ENCODE peak calls at places on chromosome 10, in ten cellular contexts. R is endothelial cell of umbilical vein, K is SK-N-MC, G is PC-3, M is keratinocyte, F is GM23248, A is fibroblast of lung, Y is MM.1S, Q is HCT116, L is neural progenitor cell. V is an unnamed sample. For H3K9me3, the result is how much of the 10 kb centered on the place peaks cover.

GRCh38 chr10:78763651-78764395 is 304.9 kb upstream of the ZMIZ1 start:
- DNase-seq in F (no peak), L (no peak), A (no peak), Q (no peak), K (no peak), R (no peak), G (no peak), M (no peak), Y (no peak), V (no peak)

GRCh38 chr10:109974509-109975191 is 33.1 kb upstream of the ADD3 start:
- DNase-seq in G (no peak), K (no peak), F (peak), L (no peak), A (peak), Q (no peak), R (no peak), M (no peak), Y (no peak), V (no peak)

GRCh38 chr10:112304460-112304859 is 21.3 kb downstream of the TECTB start:
- DNase-seq in Y (no peak), L (no peak), Q (no peak), M (no peak), G (peak), F (peak), A (no peak), K (no peak), R (no peak), V (no peak)

GRCh38 chr10:24616536-24616935 is 107.2 kb downstream of the ARHGAP21 start:
- DNase-seq in Q (no peak), M (no peak), L (no peak), Y (no peak), F (peak), G (peak), R (no peak), A (peak), K (no peak), V (peak)

GRCh38 chr10:125084191-125085186 is 75.9 kb downstream of the CTBP2 start:
- DNase-seq in A (peak), Q (peak), M (peak), G (peak), Y (no peak), R (peak), L (no peak), K (no peak), F (peak), V (peak)

GRCh38 chr10:77392851-77393250 is 244.8 kb downstream of the KCNMA1 start:
- DNase-seq in A (peak), F (peak), Y (no peak), Q (peak), G (peak), M (peak), R (peak), L (no peak), K (no peak), V (peak)

GRCh38 chr10:119005377-119006043 is 24.0 kb upstream of the NANOS1 start:
- DNase-seq in F (no peak), A (peak), R (no peak), M (no peak), K (no peak), Q (no peak), G (peak), Y (no peak), L (no peak), V (peak)

GRCh38 chr10:119549247-119549999 is 6.9 kb upstream of the RGS10 start:
- DNase-seq in F (no peak), M (peak), A (no peak), K (no peak), L (no peak), Q (no peak), Y (no peak), G (no peak), R (no peak), V (peak)

GRCh38 chr10:133441780-133442179 is 12.0 kb upstream of the SCART1 start:
- DNase-seq in L (no peak), Q (no peak), M (no peak), A (no peak), F (no peak), G (no peak), K (no peak), Y (no peak), R (no peak), V (no peak)

GRCh38 chr10:113820507-113820906 is 33.4 kb downstream of the DCLRE1A start:
- DNase-seq in Q (peak), Y (no peak), G (no peak), F (no peak), A (no peak), M (no peak), K (no peak), L (peak), R (peak), V (no peak)

GRCh38 chr10:79001082-79001885 is 67.5 kb upstream of the ZMIZ1 start:
- DNase-seq in M (no peak), F (peak), G (peak), K (no peak), Y (no peak), R (peak), L (no peak), A (peak), Q (no peak), V (no peak)

GRCh38 chr10:5038703-5039102 is 35.0 kb upstream of the AKR1C2 start:
- DNase-seq in F (no peak), G (no peak), Q (no peak), Y (no peak), K (no peak), M (no peak), L (no peak), R (no peak), A (peak), V (no peak)

GRCh38 chr10:63700209-63700934 is 179.2 kb downstream of the REEP3 start:
- DNase-seq in A (peak), F (peak), Y (no peak), R (peak), G (peak), K (no peak), Q (peak), L (no peak), M (peak), V (peak)

GRCh38 chr10:71573562-71574300 is 145.8 kb downstream of the C10orf105 start:
- DNase-seq in Y (no peak), M (no peak), G (no peak), A (no peak), R (no peak), F (no peak), Q (no peak), K (no peak), L (peak), V (no peak)

GRCh38 chr10:51301644-51302043 is 227.4 kb downstream of the PRKG1 start:
- DNase-seq in L (no peak), G (no peak), R (peak), Y (no peak), F (peak), K (no peak), Q (no peak), M (no peak), A (peak), V (no peak)

GRCh38 chr10:57880441-57881301 is 387.0 kb downstream of the IPMK start:
- DNase-seq in A (no peak), M (no peak), Q (no peak), L (no peak), R (no peak), F (peak), G (peak), Y (no peak), K (no peak), V (peak)

GRCh38 chr10:96767611-96768010 is 47.3 kb upstream of the PIK3AP1 start:
- DNase-seq in K (no peak), A (no peak), Q (no peak), Y (no peak), M (no peak), F (peak), R (peak), G (peak), L (no peak), V (no peak)

GRCh38 chr10:22271786-22272185 is 44.4 kb upstream of the COMMD3 start:
- DNase-seq in M (no peak), F (peak), Q (no peak), L (no peak), Y (no peak), G (no peak), R (no peak), A (no peak), K (no peak), V (peak)

GRCh38 chr10:99235872-99236626 is 397 bp upstream of the HPSE2 start:
- DNase-seq in A (no peak), Y (no peak), G (no peak), Q (no peak), F (peak), L (peak), K (no peak), M (no peak), R (no peak), V (no peak)

GRCh38 chr10:71303569-71303907 is 15.5 kb upstream of the SLC29A3 start:
- DNase-seq in Y (no peak), M (no peak), G (no peak), K (no peak), Q (no peak), A (no peak), F (no peak), R (no peak), L (no peak), V (no peak)

GRCh38 chr10:48767752-48768450 is 83.2 kb downstream of the WDFY4 start:
- DNase-seq in K (no peak), M (no peak), G (no peak), Q (no peak), R (no peak), A (no peak), L (no peak), Y (no peak), F (no peak), V (no peak)

GRCh38 chr10:16565604-16566003 is 43.9 kb upstream of the C1QL3 start:
- DNase-seq in M (no peak), Q (no peak), G (peak), F (no peak), A (no peak), Y (no peak), R (peak), L (no peak), K (no peak), V (no peak)

GRCh38 chr10:86968271-86968993 is at the start of gene ADIRF:
- DNase-seq in R (peak), A (no peak), G (peak), Q (peak), M (no peak), Y (no peak), F (peak), L (no peak), K (no peak), V (peak)
- TF ChIP-seq EZH2 in R (no peak), A (no peak), G (no peak), Q (no peak), M (no peak), Y (no peak), F (no peak), L (no peak), K (no peak), V (no peak)

GRCh38 chr10:29295813-29296212 is 6.9 kb downstream of the LYZL1 start:
- DNase-seq in R (no peak), L (no peak), A (no peak), Y (no peak), G (no peak), Q (no peak), F (no peak), K (no peak), M (no peak), V (no peak)
- H3K9me3 ChIP-seq in R (under half), L (under half), A (under half), Y (under half), G (under half), Q (under half), F (under half), K (under half), M (under half), V (under half)

GRCh38 chr10:62305813-62306212 is 37.2 kb upstream of the RTKN2 start:
- DNase-seq in M (no peak), Y (peak), F (peak), R (no peak), Q (no peak), K (no peak), L (no peak), A (peak), G (peak), V (no peak)
- H3K9ac ChIP-seq in M (no peak), Y (no peak), F (no peak), R (no peak), Q (no peak), K (no peak), L (no peak), A (no peak), G (no peak), V (no peak)

DNA sequence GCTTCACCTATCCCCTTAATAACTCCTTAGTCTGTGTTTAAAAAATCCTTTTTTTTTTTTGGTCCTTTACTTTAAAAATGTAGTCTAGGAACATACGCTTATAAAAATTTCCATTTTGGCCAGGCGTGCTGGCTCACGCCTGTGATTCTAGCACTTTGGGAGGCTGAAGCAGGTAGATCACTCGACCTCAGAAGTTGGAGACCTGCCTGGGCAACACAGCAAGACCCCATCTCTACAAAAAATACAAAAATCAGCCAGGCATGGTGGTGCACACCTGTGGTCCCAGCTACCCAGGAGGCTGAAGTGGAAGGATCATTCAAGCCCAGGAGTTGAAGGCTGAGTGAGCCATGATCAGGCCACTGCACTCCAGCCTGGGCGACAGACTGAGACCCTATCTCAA is 14.8 kb downstream of the KAZALD1 start:
- DNase-seq in Y (no peak), F (no peak), R (no peak), K (no peak), L (no peak), A (no peak), G (no peak), M (no peak), Q (no peak), V (no peak)
- TF ChIP-seq EZH2 in Y (no peak), F (no peak), R (no peak), K (no peak), L (no peak), A (no peak), G (no peak), M (no peak), Q (no peak), V (no peak)

GRCh38 chr10:74510594-74510993 is 315.8 kb upstream of the KAT6B start:
- DNase-seq in R (no peak), L (no peak), Q (no peak), A (no peak), K (no peak), F (no peak), Y (no peak), M (no peak), G (no peak), V (no peak)
- H3K9me3 ChIP-seq in R (under half), L (under half), Q (under half), A (under half), K (under half), F (under half), Y (under half), M (under half), G (under half), V (under half)

GRCh38 chr10:3813267-3813666 is 28.3 kb upstream of the KLF6 start:
- DNase-seq in A (no peak), R (no peak), M (no peak), F (peak), G (no peak), L (no peak), Y (no peak), K (no peak), Q (no peak), V (no peak)
- H3K9ac ChIP-seq in A (no peak), R (no peak), M (no peak), F (peak), G (no peak), L (no peak), Y (no peak), K (no peak), Q (no peak), V (no peak)

DNA sequence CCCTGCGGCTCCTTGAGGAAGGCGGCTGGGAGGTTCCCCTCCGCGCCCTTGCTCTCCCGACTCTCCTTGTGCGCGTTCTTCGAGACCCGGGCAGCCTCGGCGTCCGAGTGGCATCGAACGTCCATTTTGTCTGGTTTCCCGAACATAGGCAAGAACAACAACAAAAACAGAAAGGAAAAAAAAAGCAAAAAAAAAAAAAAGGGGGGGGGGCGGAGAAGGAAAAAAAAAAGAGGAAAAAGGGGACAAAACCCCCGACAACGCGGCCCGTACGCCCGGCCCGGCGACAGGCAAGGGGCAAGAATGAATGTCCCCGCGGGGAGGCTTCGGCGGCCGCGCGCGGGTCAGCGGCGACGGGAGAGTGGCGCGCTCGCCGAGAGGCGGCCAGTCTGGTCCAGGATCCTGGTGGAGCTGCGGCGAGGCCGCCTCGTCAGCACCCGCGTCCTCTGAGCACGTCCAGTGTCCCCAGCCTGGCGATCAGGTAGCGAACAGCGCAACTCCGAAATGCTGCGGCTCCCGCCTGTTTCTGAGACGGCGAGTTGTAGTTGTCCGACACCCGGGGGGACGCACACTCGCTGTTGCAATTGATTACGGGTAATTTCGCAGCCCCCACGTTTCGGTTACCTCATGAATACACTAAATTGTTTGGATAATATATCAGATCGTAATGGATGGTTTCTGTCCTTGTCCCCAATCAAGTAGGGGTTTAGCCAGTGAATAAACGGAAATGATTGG is at the start of gene VAX1:
- DNase-seq in A (no peak), K (no peak), F (peak), M (no peak), Q (no peak), R (no peak), Y (no peak), G (peak), L (peak), V (no peak)
- TF ChIP-seq EZH2 in A (no peak), K (no peak), F (peak), M (peak), Q (no peak), R (peak), Y (no peak), G (no peak), L (peak), V (peak)

GRCh38 chr10:106535304-106535964 is 629.1 kb downstream of the SORCS1 start:
- DNase-seq in M (no peak), Q (no peak), R (no peak), L (peak), K (no peak), Y (no peak), F (peak), G (peak), A (no peak), V (no peak)
- H3K9me3 ChIP-seq in M (under half), Q (under half), R (under half), L (under half), K (under half), Y (under half), F (under half), G (under half), A (under half), V (under half)